ENCODE peak calls at places on chromosomes 3 and 15, in eight cellular contexts. X is AG04450, S is A172, E is tibial nerve, R is nephron progenitor cell, V is ACHN, M is BE2C, T is iPS DF 19.7. D is an unnamed sample.

GRCh38 chr15:96851613-96852012 is 521.1 kb downstream of the NR2F2 start:
- DNase-seq in T (no peak), M (no peak), V (peak), E (peak), S (peak), R (no peak), X (no peak), D (no peak)

GRCh38 chr3:38000965-38001455 is 10.4 kb downstream of the VILL start:
- DNase-seq in X (no peak), V (no peak), E (no peak), T (no peak), M (no peak), R (no peak), S (no peak), D (no peak)

GRCh38 chr3:54243960-54244359 is 121.6 kb downstream of the CACNA2D3 start:
- DNase-seq in T (no peak), X (no peak), V (no peak), M (peak), R (no peak), S (no peak), E (no peak), D (no peak)

GRCh38 chr3:32323605-32324004 is 68.0 kb upstream of the CMTM7 start:
- DNase-seq in T (no peak), R (no peak), S (no peak), V (no peak), E (no peak), M (no peak), X (no peak), D (no peak)

GRCh38 chr15:41233367-41233771 is 2.3 kb downstream of the CHP1 start:
- DNase-seq in E (no peak), T (no peak), V (peak), X (peak), M (no peak), R (no peak), S (peak), D (no peak)

GRCh38 chr3:143277531-143277930 is 158.0 kb downstream of the CHST2 start:
- DNase-seq in T (no peak), S (no peak), X (no peak), E (no peak), R (no peak), V (no peak), M (no peak), D (no peak)

GRCh38 chr3:187828571-187829452 is 83.5 kb upstream of the BCL6 start:
- DNase-seq in T (no peak), X (no peak), S (no peak), E (no peak), R (no peak), V (no peak), M (no peak), D (no peak)

GRCh38 chr3:33833408-33834116 is 35.1 kb downstream of the PDCD6IP start:
- DNase-seq in T (no peak), M (no peak), V (no peak), S (no peak), E (no peak), X (no peak), R (no peak), D (no peak)

GRCh38 chr3:116579843-116580242 is 129.7 kb upstream of the TUSC7 start:
- DNase-seq in E (no peak), M (peak), V (peak), R (peak), S (no peak), X (no peak), T (no peak), D (no peak)